ENCODE peak calls at places on chromosome 1, in nine cellular contexts. One of them, this sample, is unnamed.

GRCh38 chr1:244099258-244099930 is 48.3 kb downstream of the ZBTB18 start:
- DNase-seq in GM12878: no peak
- DNase-seq in transverse colon: no peak
- DNase-seq in Peyer's patch: no peak
- DNase-seq in endothelial cell of umbilical vein: no peak
- DNase-seq in lower leg skin: no peak
- DNase-seq in gastrocnemius medialis: no peak
- DNase-seq in adrenal gland: no peak
- DNase-seq in ovary: no peak
- DNase-seq in this sample: no peak

GRCh38 chr1:12230549-12231275 is 882 bp downstream of the VPS13D start:
- DNase-seq in gastrocnemius medialis: peak; percentile 86
- DNase-seq in transverse colon: peak; percentile 61
- DNase-seq in GM12878: no peak
- DNase-seq in Peyer's patch: peak; percentile 64
- DNase-seq in endothelial cell of umbilical vein: peak; percentile 44
- DNase-seq in adrenal gland: peak; percentile 78
- DNase-seq in ovary: peak; percentile 41
- DNase-seq in lower leg skin: no peak
- DNase-seq in this sample: peak; percentile 85

GRCh38 chr1:21072721-21073120 is 104.0 kb downstream of the EIF4G3 start:
- DNase-seq in ovary: no peak
- DNase-seq in GM12878: no peak
- DNase-seq in transverse colon: no peak
- DNase-seq in lower leg skin: no peak
- DNase-seq in adrenal gland: no peak
- DNase-seq in Peyer's patch: no peak
- DNase-seq in gastrocnemius medialis: no peak
- DNase-seq in endothelial cell of umbilical vein: peak; percentile 53
- DNase-seq in this sample: no peak

GRCh38 chr1:23522244-23523013 is 8.6 kb downstream of the E2F2 start:
- DNase-seq in Peyer's patch: no peak
- DNase-seq in GM12878: no peak
- DNase-seq in adrenal gland: no peak
- DNase-seq in lower leg skin: no peak
- DNase-seq in endothelial cell of umbilical vein: no peak
- DNase-seq in gastrocnemius medialis: no peak
- DNase-seq in transverse colon: no peak
- DNase-seq in ovary: no peak
- DNase-seq in this sample: no peak

GRCh38 chr1:19866758-19867157 is 15.4 kb upstream of the OTUD3 start:
- DNase-seq in Peyer's patch: no peak
- DNase-seq in transverse colon: no peak
- DNase-seq in adrenal gland: peak; percentile 39
- DNase-seq in gastrocnemius medialis: peak; percentile 38
- DNase-seq in GM12878: no peak
- DNase-seq in ovary: no peak
- DNase-seq in endothelial cell of umbilical vein: no peak
- DNase-seq in lower leg skin: peak; percentile 15
- DNase-seq in this sample: no peak

GRCh38 chr1:151371340-151371739 is 1.2 kb downstream of the SELENBP1 start:
- DNase-seq in gastrocnemius medialis: peak; percentile 69
- DNase-seq in transverse colon: peak; percentile 69
- DNase-seq in Peyer's patch: peak; percentile 73
- DNase-seq in ovary: peak; percentile 78
- DNase-seq in GM12878: no peak
- DNase-seq in lower leg skin: peak; percentile 49
- DNase-seq in endothelial cell of umbilical vein: no peak
- DNase-seq in adrenal gland: peak; percentile 79
- DNase-seq in this sample: peak; percentile 65

GRCh38 chr1:80882552-80882951 is 918.2 kb upstream of the ADGRL2 start:
- DNase-seq in adrenal gland: peak; percentile 31
- DNase-seq in gastrocnemius medialis: no peak
- DNase-seq in Peyer's patch: no peak
- DNase-seq in ovary: no peak
- DNase-seq in GM12878: no peak
- DNase-seq in lower leg skin: no peak
- DNase-seq in transverse colon: no peak
- DNase-seq in endothelial cell of umbilical vein: peak; percentile 70
- DNase-seq in this sample: no peak

GRCh38 chr1:155940993-155941844 is at the start of gene RXFP4:
- DNase-seq in endothelial cell of umbilical vein: peak; percentile 25
- DNase-seq in transverse colon: peak; percentile 87
- DNase-seq in lower leg skin: no peak
- DNase-seq in adrenal gland: no peak
- DNase-seq in GM12878: no peak
- DNase-seq in Peyer's patch: peak; percentile 80
- DNase-seq in gastrocnemius medialis: no peak
- DNase-seq in ovary: no peak
- DNase-seq in this sample: no peak

GRCh38 chr1:221574529-221574928 is 167.4 kb downstream of the DUSP10 start:
- DNase-seq in Peyer's patch: no peak
- DNase-seq in gastrocnemius medialis: no peak
- DNase-seq in adrenal gland: no peak
- DNase-seq in lower leg skin: no peak
- DNase-seq in ovary: no peak
- DNase-seq in endothelial cell of umbilical vein: no peak
- DNase-seq in transverse colon: no peak
- DNase-seq in GM12878: no peak
- DNase-seq in this sample: no peak

GRCh38 chr1:88800382-88801051 is 90.8 kb downstream of the GTF2B start:
- DNase-seq in ovary: no peak
- DNase-seq in GM12878: no peak
- DNase-seq in transverse colon: no peak
- DNase-seq in lower leg skin: no peak
- DNase-seq in gastrocnemius medialis: no peak
- DNase-seq in adrenal gland: no peak
- DNase-seq in Peyer's patch: peak; percentile 70
- DNase-seq in endothelial cell of umbilical vein: peak; percentile 24
- DNase-seq in this sample: peak; percentile 34

GRCh38 chr1:41313661-41314131 is 47.5 kb upstream of the FOXO6 start:
- DNase-seq in transverse colon: no peak
- DNase-seq in endothelial cell of umbilical vein: peak; percentile 30
- DNase-seq in ovary: no peak
- DNase-seq in gastrocnemius medialis: no peak
- DNase-seq in GM12878: no peak
- DNase-seq in lower leg skin: no peak
- DNase-seq in adrenal gland: no peak
- DNase-seq in Peyer's patch: no peak
- DNase-seq in this sample: peak; percentile 25

GRCh38 chr1:226121587-226122400 is 59.3 kb downstream of the H3-3A start:
- DNase-seq in lower leg skin: no peak
- DNase-seq in ovary: peak; percentile 70
- DNase-seq in adrenal gland: no peak
- DNase-seq in Peyer's patch: peak; percentile 91
- DNase-seq in endothelial cell of umbilical vein: peak; percentile 43
- DNase-seq in gastrocnemius medialis: peak; percentile 31
- DNase-seq in transverse colon: peak; percentile 80
- DNase-seq in GM12878: no peak
- DNase-seq in this sample: peak; percentile 56

GRCh38 chr1:43616383-43616782 is 33.6 kb upstream of the KDM4A start:
- DNase-seq in adrenal gland: no peak
- DNase-seq in gastrocnemius medialis: no peak
- DNase-seq in endothelial cell of umbilical vein: no peak
- DNase-seq in lower leg skin: no peak
- DNase-seq in transverse colon: no peak
- DNase-seq in GM12878: no peak
- DNase-seq in Peyer's patch: no peak
- DNase-seq in ovary: no peak
- DNase-seq in this sample: no peak

GRCh38 chr1:205677152-205677551 is 3.2 kb downstream of the SLC45A3 start:
- DNase-seq in transverse colon: no peak
- DNase-seq in GM12878: no peak
- DNase-seq in ovary: no peak
- DNase-seq in Peyer's patch: no peak
- DNase-seq in adrenal gland: no peak
- DNase-seq in gastrocnemius medialis: no peak
- DNase-seq in endothelial cell of umbilical vein: no peak
- DNase-seq in lower leg skin: no peak
- DNase-seq in this sample: no peak

GRCh38 chr1:75575837-75576236 is 35.1 kb downstream of the SLC44A5 start:
- DNase-seq in endothelial cell of umbilical vein: no peak
- DNase-seq in GM12878: no peak
- DNase-seq in lower leg skin: no peak
- DNase-seq in gastrocnemius medialis: no peak
- DNase-seq in Peyer's patch: no peak
- DNase-seq in adrenal gland: no peak
- DNase-seq in transverse colon: no peak
- DNase-seq in ovary: no peak
- DNase-seq in this sample: no peak

GRCh38 chr1:172117800-172118199 is 276.5 kb downstream of the DNM3 start:
- DNase-seq in transverse colon: no peak
- DNase-seq in lower leg skin: no peak
- DNase-seq in Peyer's patch: peak; percentile 48
- DNase-seq in GM12878: peak; percentile 65
- DNase-seq in adrenal gland: no peak
- DNase-seq in ovary: no peak
- DNase-seq in gastrocnemius medialis: no peak
- DNase-seq in endothelial cell of umbilical vein: no peak
- DNase-seq in this sample: no peak

GRCh38 chr1:87224209-87224608 is 104.5 kb upstream of the LMO4 start:
- DNase-seq in gastrocnemius medialis: no peak
- DNase-seq in endothelial cell of umbilical vein: peak; percentile 70
- DNase-seq in transverse colon: no peak
- DNase-seq in ovary: no peak
- DNase-seq in adrenal gland: no peak
- DNase-seq in Peyer's patch: no peak
- DNase-seq in GM12878: no peak
- DNase-seq in lower leg skin: peak; percentile 21
- DNase-seq in this sample: peak; percentile 7

GRCh38 chr1:10980841-10981727 is 31.4 kb upstream of the TARDBP start:
- DNase-seq in adrenal gland: peak; percentile 34
- DNase-seq in transverse colon: no peak
- DNase-seq in lower leg skin: peak; percentile 40
- DNase-seq in GM12878: no peak
- DNase-seq in endothelial cell of umbilical vein: no peak
- DNase-seq in ovary: no peak
- DNase-seq in Peyer's patch: no peak
- DNase-seq in gastrocnemius medialis: peak; percentile 45
- DNase-seq in this sample: no peak

GRCh38 chr1:224884428-224884827 is 45.0 kb upstream of the DNAH14 start:
- DNase-seq in ovary: no peak
- DNase-seq in transverse colon: no peak
- DNase-seq in gastrocnemius medialis: no peak
- DNase-seq in Peyer's patch: no peak
- DNase-seq in GM12878: no peak
- DNase-seq in adrenal gland: no peak
- DNase-seq in lower leg skin: no peak
- DNase-seq in endothelial cell of umbilical vein: no peak
- DNase-seq in this sample: no peak

GRCh38 chr1:155173478-155174333 is at the start of gene TRIM46:
- DNase-seq in endothelial cell of umbilical vein: peak; percentile 24
- DNase-seq in adrenal gland: peak; percentile 19
- DNase-seq in GM12878: no peak
- DNase-seq in Peyer's patch: peak; percentile 68
- DNase-seq in lower leg skin: no peak
- DNase-seq in gastrocnemius medialis: no peak
- DNase-seq in transverse colon: peak; percentile 42
- DNase-seq in ovary: no peak
- DNase-seq in this sample: peak; percentile 32

GRCh38 chr1:183274836-183275235 is 88.8 kb downstream of the LAMC2 start:
- DNase-seq in transverse colon: no peak
- DNase-seq in ovary: no peak
- DNase-seq in GM12878: no peak
- DNase-seq in Peyer's patch: peak; percentile 13
- DNase-seq in adrenal gland: no peak
- DNase-seq in gastrocnemius medialis: no peak
- DNase-seq in lower leg skin: no peak
- DNase-seq in endothelial cell of umbilical vein: no peak
- DNase-seq in this sample: no peak
- TF ChIP-seq POLR2A in transverse colon: no peak
- TF ChIP-seq POLR2A in ovary: no peak
- TF ChIP-seq POLR2A in GM12878: no peak
- TF ChIP-seq POLR2A in Peyer's patch: no peak
- TF ChIP-seq POLR2A in adrenal gland: no peak
- TF ChIP-seq POLR2A in gastrocnemius medialis: no peak
- TF ChIP-seq POLR2A in lower leg skin: no peak
- TF ChIP-seq POLR2A in endothelial cell of umbilical vein: no peak
- TF ChIP-seq POLR2A in this sample: no peak

GRCh38 chr1:246687002-246687401 is 37.2 kb upstream of the SCCPDH start:
- DNase-seq in GM12878: no peak
- DNase-seq in Peyer's patch: no peak
- DNase-seq in lower leg skin: no peak
- DNase-seq in gastrocnemius medialis: no peak
- DNase-seq in endothelial cell of umbilical vein: no peak
- DNase-seq in transverse colon: no peak
- DNase-seq in ovary: no peak
- DNase-seq in adrenal gland: no peak
- DNase-seq in this sample: no peak
- TF ChIP-seq CTCF in GM12878: no peak
- TF ChIP-seq CTCF in Peyer's patch: no peak
- TF ChIP-seq CTCF in lower leg skin: no peak
- TF ChIP-seq CTCF in gastrocnemius medialis: no peak
- TF ChIP-seq CTCF in endothelial cell of umbilical vein: no peak
- TF ChIP-seq CTCF in transverse colon: no peak
- TF ChIP-seq CTCF in ovary: no peak
- TF ChIP-seq CTCF in adrenal gland: no peak
- TF ChIP-seq CTCF in this sample: no peak

GRCh38 chr1:240021709-240022108 is 70.0 kb upstream of the FMN2 start:
- DNase-seq in lower leg skin: no peak
- DNase-seq in GM12878: no peak
- DNase-seq in Peyer's patch: no peak
- DNase-seq in gastrocnemius medialis: no peak
- DNase-seq in endothelial cell of umbilical vein: no peak
- DNase-seq in adrenal gland: no peak
- DNase-seq in transverse colon: no peak
- DNase-seq in ovary: no peak
- DNase-seq in this sample: no peak
- H3K4me3 ChIP-seq in lower leg skin: no peak overlapping the region
- H3K4me3 ChIP-seq in GM12878: no peak overlapping the region
- H3K4me3 ChIP-seq in Peyer's patch: no peak overlapping the region
- H3K4me3 ChIP-seq in gastrocnemius medialis: no peak overlapping the region
- H3K4me3 ChIP-seq in endothelial cell of umbilical vein: no peak overlapping the region
- H3K4me3 ChIP-seq in adrenal gland: no peak overlapping the region
- H3K4me3 ChIP-seq in transverse colon: no peak overlapping the region
- H3K4me3 ChIP-seq in ovary: no peak overlapping the region
- H3K4me3 ChIP-seq in this sample: no peak overlapping the region

DNA sequence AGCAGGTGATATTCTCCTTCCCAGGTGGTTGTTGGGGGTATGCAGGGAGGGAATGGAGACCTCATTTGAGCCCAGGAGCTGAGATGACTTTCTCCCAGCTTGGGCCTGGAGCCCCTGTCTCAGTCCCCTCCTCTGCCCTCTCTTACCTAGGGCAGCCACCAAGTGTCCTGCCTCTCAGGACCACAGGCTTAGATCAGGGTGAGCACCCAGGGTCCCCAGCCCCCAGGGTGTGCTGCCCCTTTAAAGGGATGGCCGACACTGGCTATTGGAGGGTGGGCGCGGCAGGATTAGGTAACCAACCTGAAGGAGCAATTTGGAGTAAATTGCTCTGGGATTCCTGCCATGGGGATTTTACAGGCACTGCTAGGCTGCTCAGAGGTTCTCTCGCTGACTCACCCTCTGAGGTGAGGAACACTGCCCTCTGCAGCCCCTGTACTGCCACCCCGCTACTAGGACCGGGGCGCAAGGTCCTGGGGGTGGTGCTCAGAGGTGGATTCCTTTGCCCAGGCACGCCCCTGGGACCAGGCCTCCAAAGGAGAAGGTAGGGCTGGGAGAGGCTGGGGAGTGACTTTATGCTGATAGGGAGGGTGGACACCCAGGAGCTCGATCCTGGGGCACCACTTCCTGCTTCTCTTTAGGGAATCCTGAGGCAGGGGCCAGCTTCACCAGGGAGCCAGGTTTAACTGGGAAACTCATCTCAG is 1.5 kb downstream of the RPS6KA1 start:
- DNase-seq in ovary: no peak
- DNase-seq in Peyer's patch: peak; percentile 93
- DNase-seq in GM12878: no peak
- DNase-seq in endothelial cell of umbilical vein: no peak
- DNase-seq in lower leg skin: no peak
- DNase-seq in transverse colon: peak; percentile 94
- DNase-seq in gastrocnemius medialis: no peak
- DNase-seq in adrenal gland: peak; percentile 78
- DNase-seq in this sample: peak; percentile 84
- TF ChIP-seq POLR2A in ovary: no peak
- TF ChIP-seq POLR2A in Peyer's patch: peak; percentile 96
- TF ChIP-seq POLR2A in GM12878: no peak
- TF ChIP-seq POLR2A in endothelial cell of umbilical vein: no peak
- TF ChIP-seq POLR2A in lower leg skin: no peak
- TF ChIP-seq POLR2A in transverse colon: peak; percentile 86
- TF ChIP-seq POLR2A in gastrocnemius medialis: no peak
- TF ChIP-seq POLR2A in adrenal gland: no peak
- TF ChIP-seq POLR2A in this sample: peak; percentile 59